ENCODE peak calls at places on chromosomes 5 and 9, in six cellular contexts. W is tibial nerve, D is HCT116, S is GM12865, T is cardiac fibroblast, L is PC-9. R is an unnamed sample.

GRCh38 chr5:6750951-6751685 is 37.9 kb downstream of the TENT4A start:
- DNase-seq in W (no peak), D (no peak), S (no peak), T (no peak), L (no peak), R (no peak)

GRCh38 chr5:324736-325612 is 3.5 kb downstream of the AHRR start:
- DNase-seq in W (no peak), D (no peak), S (no peak), T (no peak), L (no peak), R (no peak)

GRCh38 chr5:78706825-78707224 is 58.3 kb upstream of the LHFPL2 start:
- DNase-seq in W (no peak), D (no peak), S (no peak), T (no peak), L (no peak), R (no peak)

GRCh38 chr9:15211160-15211993 is 95.6 kb downstream of the TTC39B start:
- DNase-seq in W (peak), D (peak), S (peak), T (peak), L (peak), R (peak)

GRCh38 chr5:132427285-132428146 is 58.0 kb downstream of the SLC22A5 start:
- DNase-seq in W (no peak), D (no peak), S (peak), T (no peak), L (peak), R (no peak)

GRCh38 chr9:13580760-13581159 is 301.3 kb upstream of the MPDZ start:
- DNase-seq in W (no peak), D (no peak), S (no peak), T (no peak), L (no peak), R (no peak)

GRCh38 chr5:141867139-141867538 is 11.1 kb downstream of the PCDH1 start:
- DNase-seq in W (no peak), D (no peak), S (no peak), T (no peak), L (no peak), R (no peak)

GRCh38 chr9:112823257-112823656 is 67.4 kb downstream of the SLC46A2 start:
- DNase-seq in W (no peak), D (no peak), S (no peak), T (no peak), L (no peak), R (no peak)

GRCh38 chr5:6175172-6175855 is 203.0 kb downstream of the MED10 start:
- DNase-seq in W (no peak), D (no peak), S (no peak), T (no peak), L (no peak), R (no peak)

GRCh38 chr9:127222388-127223095 is 42.0 kb upstream of the GARNL3 start:
- DNase-seq in W (no peak), D (no peak), S (no peak), T (no peak), L (no peak), R (no peak)

GRCh38 chr5:88438006-88438405 is 169.4 kb upstream of the TMEM161B start:
- DNase-seq in W (no peak), D (peak), S (no peak), T (no peak), L (peak), R (no peak)

GRCh38 chr5:122259995-122260394 is 52.0 kb upstream of the SNCAIP start:
- DNase-seq in W (no peak), D (no peak), S (no peak), T (peak), L (no peak), R (no peak)

GRCh38 chr9:123081824-123082223 is 48.4 kb downstream of the GPR21 start:
- DNase-seq in W (no peak), D (peak), S (peak), T (peak), L (no peak), R (peak)

GRCh38 chr9:110050925-110051355 is 157.0 kb downstream of the C9orf152 start:
- DNase-seq in W (peak), D (peak), S (peak), T (peak), L (peak), R (no peak)

GRCh38 chr5:1880377-1881272 is 2.1 kb downstream of the IRX4 start:
- DNase-seq in W (no peak), D (no peak), S (no peak), T (no peak), L (no peak), R (no peak)

GRCh38 chr5:95734916-95735315 is 3.8 kb downstream of the RHOBTB3 start:
- DNase-seq in W (no peak), D (no peak), S (no peak), T (peak), L (no peak), R (no peak)

GRCh38 chr9:120524852-120525251 is 55.1 kb downstream of the CDK5RAP2 start:
- DNase-seq in W (no peak), D (no peak), S (no peak), T (no peak), L (no peak), R (no peak)

GRCh38 chr5:55934117-55934613 is 60.6 kb downstream of the IL6ST start:
- DNase-seq in W (no peak), D (no peak), S (no peak), T (peak), L (no peak), R (no peak)

GRCh38 chr5:75617746-75618352 is 6.6 kb downstream of the ANKDD1B start:
- DNase-seq in W (no peak), D (no peak), S (no peak), T (peak), L (no peak), R (no peak)

GRCh38 chr5:1542755-1543154 is 19.0 kb upstream of the LPCAT1 start:
- DNase-seq in W (peak), D (peak), S (no peak), T (peak), L (peak), R (no peak)

GRCh38 chr5:177595026-177595585 is 3.1 kb downstream of the TMED9 start:
- DNase-seq in W (no peak), D (no peak), S (no peak), T (no peak), L (no peak), R (no peak)

GRCh38 chr5:33379757-33380156 is 61.0 kb upstream of the TARS1 start:
- DNase-seq in W (no peak), D (peak), S (peak), T (peak), L (no peak), R (peak)

GRCh38 chr9:127567119-127567897 is 44.8 kb upstream of the STXBP1 start:
- DNase-seq in W (no peak), D (no peak), S (no peak), T (peak), L (peak), R (peak)

GRCh38 chr9:93464395-93464794 is 11.0 kb upstream of the FAM120AOS start:
- DNase-seq in W (no peak), D (no peak), S (peak), T (no peak), L (no peak), R (no peak)

GRCh38 chr9:72586388-72587160 is 65.2 kb downstream of the TMC1 start:
- DNase-seq in W (no peak), D (no peak), S (peak), T (peak), L (peak), R (no peak)

DNA sequence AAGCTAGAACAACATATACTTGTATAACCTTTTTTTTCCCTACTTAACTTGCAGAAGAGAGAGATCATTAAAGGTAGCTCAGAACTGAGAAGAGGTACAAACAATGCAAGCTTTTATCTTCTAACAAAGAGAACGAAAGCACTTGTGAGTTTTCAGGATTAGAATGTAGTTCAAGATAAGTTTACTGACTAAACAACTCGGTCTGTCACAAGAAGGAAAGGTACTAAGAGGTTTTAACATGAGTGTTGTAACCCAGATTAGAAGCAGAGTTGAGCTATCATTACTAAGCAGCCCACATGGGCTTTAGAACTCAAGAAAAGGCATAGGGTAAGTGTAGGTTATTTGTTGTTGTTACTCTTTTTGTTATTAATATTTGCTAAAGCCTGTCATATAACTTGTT is 25.2 kb downstream of the GIN1 start:
- DNase-seq in W (no peak), D (no peak), S (no peak), T (no peak), L (no peak), R (no peak)
- TF ChIP-seq CTCF in W (no peak), D (no peak), S (no peak), T (no peak), L (no peak), R (no peak)

DNA sequence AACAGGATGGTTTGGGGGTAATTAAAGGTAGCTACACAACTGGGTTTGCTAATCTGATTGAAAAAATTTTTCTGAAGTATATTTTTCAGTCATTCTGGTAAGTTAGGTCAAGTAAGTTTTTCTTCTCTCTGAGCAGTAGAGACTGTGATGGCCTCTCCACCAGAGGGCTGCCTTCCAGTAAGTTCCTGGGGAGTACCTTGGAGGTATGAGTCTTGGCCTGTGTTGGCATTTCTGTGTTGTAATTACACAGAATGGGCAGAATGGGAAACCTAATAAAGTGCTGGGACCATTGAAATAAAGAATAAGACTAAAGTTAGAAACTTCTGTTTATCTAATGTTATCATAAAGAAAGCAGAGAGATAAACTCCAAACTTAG is 430.8 kb downstream of the ARHGEF28 start:
- DNase-seq in W (no peak), D (no peak), S (peak), T (peak), L (no peak), R (no peak)
- TF ChIP-seq CTCF in W (no peak), D (peak), S (peak), T (peak), L (peak), R (no peak)

GRCh38 chr5:109347252-109347888 is 62.4 kb downstream of the PJA2 start:
- DNase-seq in W (no peak), D (no peak), S (no peak), T (no peak), L (no peak), R (no peak)
- TF ChIP-seq CTCF in W (no peak), D (no peak), S (no peak), T (no peak), L (no peak), R (no peak)

DNA sequence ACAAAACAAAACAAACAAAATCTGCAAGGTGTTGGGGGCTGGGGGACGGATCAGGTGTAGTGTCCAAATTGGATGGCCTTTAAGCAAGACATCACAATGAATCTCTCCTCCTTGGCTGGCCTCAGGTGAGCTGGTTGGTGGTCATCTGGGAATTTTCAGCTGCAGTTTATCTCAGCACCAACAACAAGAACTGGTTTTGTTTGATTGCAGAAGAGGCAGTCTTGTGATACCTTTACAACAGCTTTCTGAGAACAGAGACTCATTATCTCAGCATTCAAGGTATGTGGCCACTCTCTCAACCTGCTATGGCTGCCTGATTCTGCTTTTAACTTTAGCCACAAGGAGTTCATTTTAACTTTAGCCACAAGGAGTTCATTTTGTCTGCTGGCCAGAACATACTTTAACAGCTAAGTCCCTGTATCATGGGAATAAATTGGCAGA is 1543.4 kb downstream of the EFNA5 start:
- DNase-seq in W (no peak), D (no peak), S (peak), T (no peak), L (no peak), R (no peak)
- TF ChIP-seq CTCF in W (no peak), D (no peak), S (peak), T (no peak), L (no peak), R (no peak)

GRCh38 chr5:169088032-169088726 is 212.8 kb downstream of the SLIT3 start:
- DNase-seq in W (no peak), D (no peak), S (no peak), T (no peak), L (no peak), R (no peak)
- TF ChIP-seq CTCF in W (no peak), D (no peak), S (no peak), T (no peak), L (no peak), R (no peak)

GRCh38 chr5:71680510-71680909 is 38.6 kb upstream of the CARTPT start:
- DNase-seq in W (no peak), D (no peak), S (no peak), T (no peak), L (no peak), R (no peak)
- TF ChIP-seq CTCF in W (no peak), D (no peak), S (no peak), T (no peak), L (no peak), R (no peak)

GRCh38 chr5:151244210-151244609 is 8.8 kb upstream of the GM2A start:
- DNase-seq in W (no peak), D (no peak), S (no peak), T (no peak), L (no peak), R (no peak)
- TF ChIP-seq CTCF in W (no peak), D (no peak), S (no peak), T (no peak), L (no peak), R (no peak)